ENCODE peak calls at places on chromosomes 6 and 20, in nine cellular contexts. Y is islet precursor cell, G is NCI-H510A, T is GM13977, J is HFFc6, R is pulmonary artery endothelial cell, O is left cardiac atrium, P is HuH-7.5, X is SK-N-SH. B is an unnamed sample.

GRCh38 chr20:29497261-29497671 is 1760.2 kb upstream of the DEFB115 start:
- DNase-seq in P (peak), T (peak), O (peak), X (peak), G (peak), Y (no peak), J (no peak), R (no peak), B (no peak)

GRCh38 chr6:73032586-73032985 is 192.7 kb downstream of the KHDC1L start:
- DNase-seq in J (peak), P (no peak), X (no peak), G (no peak), R (no peak), T (no peak), O (no peak), Y (no peak), B (no peak)

GRCh38 chr6:89411019-89411268 is 1.1 kb downstream of the RRAGD start:
- DNase-seq in X (peak), G (no peak), R (no peak), T (peak), P (peak), O (no peak), J (no peak), Y (peak), B (no peak)

GRCh38 chr6:110462884-110463481 is 13.4 kb downstream of the SLC22A16 start:
- DNase-seq in P (no peak), X (no peak), Y (no peak), G (no peak), T (no peak), R (no peak), O (no peak), J (no peak), B (no peak)

GRCh38 chr6:44569931-44570385 is 182.5 kb downstream of the CDC5L start:
- DNase-seq in Y (no peak), P (no peak), G (no peak), R (no peak), O (peak), J (peak), T (no peak), X (no peak), B (peak)

GRCh38 chr20:53757472-53757913 is 163.9 kb upstream of the ZNF217 start:
- DNase-seq in T (no peak), Y (no peak), J (no peak), R (no peak), P (peak), X (no peak), G (no peak), O (no peak), B (peak)

GRCh38 chr6:113172531-113172966 is 684.6 kb upstream of the MARCKS start:
- DNase-seq in T (no peak), G (no peak), P (peak), O (peak), Y (no peak), R (no peak), J (no peak), X (peak), B (peak)

GRCh38 chr6:44217332-44218143 is 812 bp downstream of the MYMX start:
- DNase-seq in X (no peak), T (peak), G (no peak), P (no peak), R (no peak), Y (peak), O (peak), J (no peak), B (peak)

GRCh38 chr6:21396313-21396712 is 197.2 kb upstream of the SOX4 start:
- DNase-seq in R (no peak), P (no peak), G (no peak), T (no peak), O (no peak), X (no peak), Y (no peak), J (peak), B (no peak)

B was measured in hypothalamus.